ENCODE peak calls at places on chromosomes 12 and 14, in five cellular contexts. One of them, this sample, is unnamed. For H3K4me1, the result is how much of the 10 kb centered on the place peaks cover.

GRCh38 chr12:128381961-128382360 is 115.0 kb downstream of the TMEM132C start:
- DNase-seq in A549: no peak
- DNase-seq in lung: no peak
- DNase-seq in tibial artery: no peak
- DNase-seq in PC-3: no peak
- DNase-seq in this sample: no peak

GRCh38 chr14:34766060-34766459 is 51.7 kb upstream of the CFL2 start:
- DNase-seq in A549: peak
- DNase-seq in tibial artery: no peak
- DNase-seq in PC-3: peak
- DNase-seq in lung: no peak
- DNase-seq in this sample: no peak

GRCh38 chr14:59707778-59708635 is 131.4 kb upstream of the CCDC175 start:
- DNase-seq in lung: no peak
- DNase-seq in A549: no peak
- DNase-seq in tibial artery: no peak
- DNase-seq in PC-3: peak
- DNase-seq in this sample: no peak

GRCh38 chr12:124520258-124520657 is 47.2 kb downstream of the NCOR2 start:
- DNase-seq in lung: peak
- DNase-seq in A549: peak
- DNase-seq in tibial artery: peak
- DNase-seq in PC-3: peak
- DNase-seq in this sample: peak

GRCh38 chr14:89424241-89424640 is 7.2 kb upstream of the FOXN3 start:
- DNase-seq in tibial artery: no peak
- DNase-seq in A549: no peak
- DNase-seq in lung: no peak
- DNase-seq in PC-3: no peak
- DNase-seq in this sample: no peak

GRCh38 chr12:47884501-47884900 is 20.3 kb downstream of the VDR start:
- DNase-seq in PC-3: no peak
- DNase-seq in tibial artery: no peak
- DNase-seq in A549: no peak
- DNase-seq in lung: no peak
- DNase-seq in this sample: no peak

GRCh38 chr12:79997115-79997805 is 62.4 kb upstream of the PPP1R12A start:
- DNase-seq in PC-3: no peak
- DNase-seq in tibial artery: no peak
- DNase-seq in A549: no peak
- DNase-seq in lung: no peak
- DNase-seq in this sample: no peak

GRCh38 chr12:28883406-28883997 is 265.6 kb upstream of the FAR2 start:
- DNase-seq in lung: no peak
- DNase-seq in A549: no peak
- DNase-seq in tibial artery: no peak
- DNase-seq in PC-3: no peak
- DNase-seq in this sample: no peak

GRCh38 chr12:81439344-81439743 is 319.8 kb downstream of the PPFIA2 start:
- DNase-seq in lung: no peak
- DNase-seq in PC-3: no peak
- DNase-seq in tibial artery: no peak
- DNase-seq in A549: no peak
- DNase-seq in this sample: no peak

GRCh38 chr12:123453165-123453564 is 4.8 kb upstream of the SNRNP35 start:
- DNase-seq in tibial artery: no peak
- DNase-seq in lung: no peak
- DNase-seq in A549: no peak
- DNase-seq in PC-3: no peak
- DNase-seq in this sample: no peak

GRCh38 chr12:30902606-30903005 is 23.9 kb upstream of the TSPAN11 start:
- DNase-seq in tibial artery: no peak
- DNase-seq in PC-3: no peak
- DNase-seq in A549: no peak
- DNase-seq in lung: no peak
- DNase-seq in this sample: no peak

GRCh38 chr14:105317546-105317945 is 3.0 kb downstream of the PACS2 start:
- DNase-seq in lung: no peak
- DNase-seq in A549: no peak
- DNase-seq in PC-3: no peak
- DNase-seq in tibial artery: peak
- DNase-seq in this sample: no peak

DNA sequence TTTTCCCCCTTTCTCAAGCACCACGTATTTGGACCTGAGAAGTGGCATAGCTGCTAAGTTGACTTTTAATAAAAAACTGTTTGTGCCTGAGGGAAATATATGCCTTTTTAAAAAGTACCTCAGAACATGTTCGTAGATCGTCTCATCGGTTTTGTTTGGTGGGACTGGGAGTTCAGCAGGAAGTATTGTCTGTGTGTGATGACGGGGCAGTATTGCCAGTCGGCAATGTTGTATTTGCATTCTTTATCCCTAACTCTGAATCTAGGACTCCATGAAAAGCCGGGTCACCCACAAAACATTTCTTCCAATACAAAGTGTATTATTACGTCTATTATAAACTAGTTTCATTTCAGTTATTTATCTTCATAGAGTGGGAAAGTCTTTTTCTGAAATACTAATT is 19.7 kb upstream of the FGD4 start:
- DNase-seq in A549: no peak
- DNase-seq in PC-3: no peak
- DNase-seq in lung: no peak
- DNase-seq in tibial artery: no peak
- DNase-seq in this sample: no peak
- H3K4me3 ChIP-seq in A549: no peak
- H3K4me3 ChIP-seq in PC-3: no peak
- H3K4me3 ChIP-seq in lung: no peak
- H3K4me3 ChIP-seq in tibial artery: no peak
- H3K4me3 ChIP-seq in this sample: no peak

DNA sequence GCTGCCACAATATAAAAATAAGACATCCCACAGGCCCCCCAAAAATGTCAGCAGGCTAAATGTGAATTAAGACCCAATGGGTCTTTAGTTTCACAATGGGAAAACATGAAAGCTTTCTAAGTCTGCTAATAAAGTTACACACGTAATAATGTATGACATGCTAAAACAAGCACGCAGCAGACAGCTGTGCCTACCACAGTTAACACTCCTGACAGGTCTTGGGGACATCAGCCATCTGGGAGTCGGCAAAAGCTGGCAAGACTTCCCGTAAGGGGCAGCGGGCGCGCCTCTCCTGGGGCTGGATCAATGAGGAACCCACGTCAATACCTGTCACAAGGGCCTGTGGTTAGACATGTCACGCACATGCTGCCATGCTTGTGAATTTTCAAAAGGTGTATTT is 45.1 kb downstream of the ACTN1 start:
- DNase-seq in PC-3: no peak
- DNase-seq in lung: no peak
- DNase-seq in tibial artery: no peak
- DNase-seq in A549: no peak
- DNase-seq in this sample: no peak
- H3K4me1 ChIP-seq in PC-3: under half
- H3K4me1 ChIP-seq in lung: under half
- H3K4me1 ChIP-seq in tibial artery: half or more
- H3K4me1 ChIP-seq in A549: half or more
- H3K4me1 ChIP-seq in this sample: under half

DNA sequence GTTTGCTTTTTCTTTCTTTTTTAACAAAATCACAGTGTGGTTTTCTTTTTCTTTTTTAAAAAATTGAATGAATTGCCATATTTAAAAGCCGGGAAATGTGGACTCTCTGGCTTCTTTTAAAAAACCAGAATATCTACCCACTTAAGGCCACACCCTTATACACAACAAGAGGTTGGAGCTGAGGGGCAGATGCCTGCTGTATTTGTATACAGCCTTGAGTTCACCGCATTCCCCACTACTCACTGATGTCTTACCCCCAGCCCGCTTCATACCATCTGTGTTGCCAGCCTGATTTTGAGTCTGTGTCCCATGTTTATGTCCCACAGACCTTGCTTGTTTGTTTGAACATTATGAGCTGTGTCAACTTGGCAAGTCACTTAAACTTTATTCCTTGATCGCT is 14.3 kb downstream of the JDP2 start:
- DNase-seq in PC-3: no peak
- DNase-seq in tibial artery: no peak
- DNase-seq in A549: no peak
- DNase-seq in lung: no peak
- DNase-seq in this sample: no peak
- H3K27ac ChIP-seq in PC-3: no peak
- H3K27ac ChIP-seq in tibial artery: no peak
- H3K27ac ChIP-seq in A549: peak
- H3K27ac ChIP-seq in lung: peak
- H3K27ac ChIP-seq in this sample: peak

GRCh38 chr12:105334568-105334967 is 4.1 kb downstream of the C12orf75 start:
- DNase-seq in tibial artery: no peak
- DNase-seq in A549: no peak
- DNase-seq in lung: no peak
- DNase-seq in PC-3: peak
- DNase-seq in this sample: no peak
- H3K4me3 ChIP-seq in tibial artery: peak
- H3K4me3 ChIP-seq in A549: peak
- H3K4me3 ChIP-seq in lung: no peak
- H3K4me3 ChIP-seq in PC-3: no peak
- H3K4me3 ChIP-seq in this sample: no peak